ENCODE peak calls at places on chromosomes 16 and 17, in four cellular contexts. One of them, this sample, is unnamed.
A peak's percentile ranks its signal among the peaks of the same experiment; 100 is the strongest.

GRCh38 chr16:8887952-8888560 is 5.9 kb downstream of the LITAFD start:
- DNase-seq in endothelial cell of umbilical vein: no peak
- DNase-seq in Karpas-422: no peak
- DNase-seq in GM23248: peak; percentile 93
- DNase-seq in this sample: no peak

GRCh38 chr17:74116087-74116717 is 87.3 kb upstream of the RPL38 start:
- DNase-seq in GM23248: peak; percentile 33
- DNase-seq in Karpas-422: no peak
- DNase-seq in endothelial cell of umbilical vein: no peak
- DNase-seq in this sample: peak; percentile 15

GRCh38 chr17:34652001-34652400 is 72.6 kb downstream of the TMEM132E start:
- DNase-seq in endothelial cell of umbilical vein: no peak
- DNase-seq in GM23248: no peak
- DNase-seq in Karpas-422: no peak
- DNase-seq in this sample: no peak

GRCh38 chr17:48492401-48493298 is 38.2 kb downstream of the HOXB1 start:
- DNase-seq in Karpas-422: peak; percentile 54
- DNase-seq in GM23248: peak; percentile 86
- DNase-seq in endothelial cell of umbilical vein: peak; percentile 62
- DNase-seq in this sample: peak; percentile 56

GRCh38 chr16:23374721-23375120 is 72.6 kb downstream of the SCNN1B start:
- DNase-seq in GM23248: no peak
- DNase-seq in Karpas-422: no peak
- DNase-seq in endothelial cell of umbilical vein: no peak
- DNase-seq in this sample: peak; percentile 54

GRCh38 chr17:38710985-38711384 is 5.9 kb downstream of the MLLT6 start:
- DNase-seq in Karpas-422: no peak
- DNase-seq in GM23248: no peak
- DNase-seq in endothelial cell of umbilical vein: no peak
- DNase-seq in this sample: no peak

GRCh38 chr17:63542942-63543821 is 7.1 kb upstream of the DCAF7 start:
- DNase-seq in Karpas-422: no peak
- DNase-seq in GM23248: no peak
- DNase-seq in endothelial cell of umbilical vein: no peak
- DNase-seq in this sample: no peak

GRCh38 chr16:50844840-50845239 is 103.0 kb downstream of the CYLD start:
- DNase-seq in Karpas-422: no peak
- DNase-seq in endothelial cell of umbilical vein: no peak
- DNase-seq in GM23248: no peak
- DNase-seq in this sample: no peak

GRCh38 chr17:43468746-43469544 is 14.8 kb upstream of the DHX8 start:
- DNase-seq in endothelial cell of umbilical vein: no peak
- DNase-seq in GM23248: peak; percentile 98
- DNase-seq in Karpas-422: peak; percentile 37
- DNase-seq in this sample: peak; percentile 100

GRCh38 chr16:77723108-77723514 is 797 bp downstream of the NUDT7 start:
- DNase-seq in GM23248: peak; percentile 71
- DNase-seq in endothelial cell of umbilical vein: peak; percentile 43
- DNase-seq in Karpas-422: peak; percentile 75
- DNase-seq in this sample: peak; percentile 14

GRCh38 chr17:31386542-31387075 is 4.9 kb upstream of the RAB11FIP4 start:
- DNase-seq in Karpas-422: no peak
- DNase-seq in GM23248: no peak
- DNase-seq in endothelial cell of umbilical vein: no peak
- DNase-seq in this sample: no peak

GRCh38 chr17:34645636-34646035 is 66.3 kb downstream of the TMEM132E start:
- DNase-seq in endothelial cell of umbilical vein: no peak
- DNase-seq in Karpas-422: no peak
- DNase-seq in GM23248: no peak
- DNase-seq in this sample: no peak

GRCh38 chr16:55055262-55055661 is 124.6 kb downstream of the IRX5 start:
- DNase-seq in endothelial cell of umbilical vein: no peak
- DNase-seq in Karpas-422: no peak
- DNase-seq in GM23248: no peak
- DNase-seq in this sample: no peak

DNA sequence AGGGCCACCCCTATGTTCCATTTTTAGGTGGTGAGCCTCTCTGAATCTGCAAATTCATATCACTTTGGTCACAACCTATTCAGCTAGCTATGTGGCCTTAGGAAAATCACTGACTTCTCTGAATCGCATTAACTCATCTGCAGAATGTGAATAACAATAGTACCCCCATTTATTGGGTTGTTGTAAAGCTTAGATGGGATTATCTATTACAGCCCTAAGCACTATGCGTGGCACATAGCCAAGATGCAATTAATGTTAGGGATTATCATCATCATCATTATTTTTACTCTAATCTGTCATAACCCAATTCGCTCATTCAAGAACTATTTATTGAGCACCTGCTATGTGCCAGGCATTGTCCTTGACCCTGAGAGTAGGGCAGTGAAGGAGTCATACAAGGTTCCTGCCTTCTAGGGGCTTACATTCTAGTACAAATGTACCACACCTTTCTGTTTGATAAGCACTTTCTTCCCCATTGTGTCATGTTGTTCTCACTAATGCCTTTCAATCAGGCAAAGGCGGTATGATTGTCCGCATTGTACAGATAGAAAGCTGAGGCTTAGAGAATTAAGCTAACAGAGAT is 38.5 kb downstream of the CHD9 start:
- DNase-seq in endothelial cell of umbilical vein: no peak
- DNase-seq in Karpas-422: no peak
- DNase-seq in GM23248: no peak
- DNase-seq in this sample: no peak
- H2AFZ ChIP-seq in endothelial cell of umbilical vein: no peak overlapping the region
- H2AFZ ChIP-seq in Karpas-422: no peak overlapping the region
- H2AFZ ChIP-seq in GM23248: no peak overlapping the region
- H2AFZ ChIP-seq in this sample: no peak overlapping the region

GRCh38 chr17:40518401-40519088 is 17.1 kb upstream of the TNS4 start:
- DNase-seq in endothelial cell of umbilical vein: no peak
- DNase-seq in Karpas-422: no peak
- DNase-seq in GM23248: peak; percentile 52
- DNase-seq in this sample: peak; percentile 89
- H3K4me1 ChIP-seq in endothelial cell of umbilical vein: peaks cover 7% of the 10 kb centered on the region
- H3K4me1 ChIP-seq in Karpas-422: no peaks in the 10 kb centered on the region
- H3K4me1 ChIP-seq in GM23248: peaks cover 43% of the 10 kb centered on the region
- H3K4me1 ChIP-seq in this sample: peaks cover 70% of the 10 kb centered on the region

DNA sequence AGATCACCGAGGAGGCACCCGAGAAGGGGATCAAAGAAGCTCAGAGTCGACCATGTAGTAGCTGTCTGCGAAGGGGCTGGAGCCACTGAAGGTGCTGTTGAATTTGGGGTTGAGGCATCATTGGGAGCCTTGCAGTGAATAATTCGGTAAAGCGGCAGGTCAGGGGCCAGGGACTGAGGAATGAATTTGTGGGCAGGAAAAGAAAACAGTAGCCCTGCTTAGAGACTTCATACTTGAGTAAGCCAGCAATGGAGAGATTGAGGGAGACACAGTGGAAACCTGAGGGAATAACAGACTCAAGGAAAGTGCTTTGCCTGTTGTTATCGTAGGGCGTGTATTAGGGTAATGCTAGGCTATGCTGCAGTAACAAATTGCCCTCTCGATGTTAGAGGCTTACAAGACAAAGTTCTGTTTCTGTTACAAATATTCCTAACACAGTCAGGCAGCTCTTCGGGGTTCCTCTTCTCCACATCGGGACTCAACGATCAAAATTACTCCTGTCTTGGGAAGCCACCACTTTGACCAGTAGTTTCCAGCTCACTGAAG is 13.4 kb upstream of the HERPUD1 start:
- DNase-seq in GM23248: no peak
- DNase-seq in Karpas-422: no peak
- DNase-seq in endothelial cell of umbilical vein: no peak
- DNase-seq in this sample: no peak
- H2AFZ ChIP-seq in GM23248: no peak overlapping the region
- H2AFZ ChIP-seq in Karpas-422: no peak overlapping the region
- H2AFZ ChIP-seq in endothelial cell of umbilical vein: no peak overlapping the region
- H2AFZ ChIP-seq in this sample: no peak overlapping the region

DNA sequence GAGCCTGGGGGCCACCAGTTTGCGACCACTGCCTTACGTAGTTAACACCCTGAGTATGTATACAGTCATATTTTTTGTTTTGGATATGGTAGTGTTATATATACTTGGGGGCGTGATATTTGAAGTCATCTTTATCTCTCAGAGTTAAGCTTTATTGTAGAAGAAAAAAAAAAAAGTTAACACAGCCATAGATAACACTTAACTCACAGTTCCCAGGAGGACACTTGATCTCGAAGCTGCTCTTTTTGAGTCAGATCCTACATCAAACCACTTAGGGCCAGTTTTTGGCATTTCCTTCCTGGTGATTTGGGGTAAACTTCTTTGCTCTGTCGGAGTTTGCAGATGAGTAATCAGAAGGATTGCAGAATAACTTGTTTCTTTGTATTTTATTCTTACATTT is 5.8 kb downstream of the ITPRIPL2 start:
- DNase-seq in endothelial cell of umbilical vein: peak; percentile 42
- DNase-seq in GM23248: peak; percentile 94
- DNase-seq in Karpas-422: no peak
- DNase-seq in this sample: peak; percentile 81
- H3K4me1 ChIP-seq in endothelial cell of umbilical vein: peaks cover 49% of the 10 kb centered on the region
- H3K4me1 ChIP-seq in GM23248: peaks cover 47% of the 10 kb centered on the region
- H3K4me1 ChIP-seq in Karpas-422: no peaks in the 10 kb centered on the region
- H3K4me1 ChIP-seq in this sample: peaks cover 66% of the 10 kb centered on the region

DNA sequence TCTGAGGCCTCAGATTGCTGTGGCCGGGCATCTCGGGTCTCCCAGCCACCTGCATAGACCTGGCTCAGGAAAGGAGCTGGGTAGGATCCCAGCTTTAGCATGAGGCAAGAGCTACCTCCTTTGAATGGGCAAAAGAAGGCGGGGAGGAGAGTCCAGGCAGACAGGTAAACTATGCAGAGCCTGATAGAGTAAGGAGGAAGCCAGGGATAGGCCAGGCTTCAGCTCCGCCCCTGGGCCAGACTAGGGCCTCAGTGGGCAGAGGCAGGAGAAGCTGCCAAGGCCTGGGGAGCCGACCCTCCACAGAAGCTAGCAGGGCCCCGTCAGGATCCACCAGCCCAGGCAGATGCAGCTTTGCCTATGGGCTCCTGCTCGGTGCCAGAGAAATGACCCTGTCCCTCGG is 22.6 kb upstream of the UBE2G1 start:
- DNase-seq in endothelial cell of umbilical vein: no peak
- DNase-seq in GM23248: no peak
- DNase-seq in Karpas-422: no peak
- DNase-seq in this sample: peak; percentile 23
- H2AFZ ChIP-seq in endothelial cell of umbilical vein: no peak overlapping the region
- H2AFZ ChIP-seq in GM23248: no peak overlapping the region
- H2AFZ ChIP-seq in Karpas-422: no peak overlapping the region
- H2AFZ ChIP-seq in this sample: peak overlapping the region; percentile 86

DNA sequence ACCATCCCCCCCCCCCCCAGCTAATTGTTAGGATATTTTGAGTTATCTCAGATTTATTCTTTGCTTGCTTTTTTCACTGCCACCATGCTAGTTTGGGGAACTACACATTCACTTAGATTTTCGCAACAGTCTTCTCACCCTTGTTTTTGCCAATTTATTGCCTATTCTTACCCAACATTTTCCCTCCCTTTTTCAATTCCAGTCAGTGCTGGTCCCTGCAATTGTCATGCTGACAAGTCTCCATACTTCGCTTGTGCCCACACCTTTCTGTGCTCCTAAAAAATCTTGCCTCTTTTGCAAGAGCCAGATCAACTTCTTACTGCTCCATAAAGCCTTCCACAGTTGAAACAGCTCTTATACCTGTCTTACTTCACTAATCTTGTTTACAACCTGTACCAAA is 16.3 kb downstream of the TNRC6A start:
- DNase-seq in Karpas-422: no peak
- DNase-seq in GM23248: no peak
- DNase-seq in endothelial cell of umbilical vein: no peak
- DNase-seq in this sample: no peak
- H3K4me1 ChIP-seq in Karpas-422: peaks cover 23% of the 10 kb centered on the region
- H3K4me1 ChIP-seq in GM23248: peaks cover 16% of the 10 kb centered on the region
- H3K4me1 ChIP-seq in endothelial cell of umbilical vein: peaks cover 40% of the 10 kb centered on the region
- H3K4me1 ChIP-seq in this sample: peaks cover 20% of the 10 kb centered on the region

DNA sequence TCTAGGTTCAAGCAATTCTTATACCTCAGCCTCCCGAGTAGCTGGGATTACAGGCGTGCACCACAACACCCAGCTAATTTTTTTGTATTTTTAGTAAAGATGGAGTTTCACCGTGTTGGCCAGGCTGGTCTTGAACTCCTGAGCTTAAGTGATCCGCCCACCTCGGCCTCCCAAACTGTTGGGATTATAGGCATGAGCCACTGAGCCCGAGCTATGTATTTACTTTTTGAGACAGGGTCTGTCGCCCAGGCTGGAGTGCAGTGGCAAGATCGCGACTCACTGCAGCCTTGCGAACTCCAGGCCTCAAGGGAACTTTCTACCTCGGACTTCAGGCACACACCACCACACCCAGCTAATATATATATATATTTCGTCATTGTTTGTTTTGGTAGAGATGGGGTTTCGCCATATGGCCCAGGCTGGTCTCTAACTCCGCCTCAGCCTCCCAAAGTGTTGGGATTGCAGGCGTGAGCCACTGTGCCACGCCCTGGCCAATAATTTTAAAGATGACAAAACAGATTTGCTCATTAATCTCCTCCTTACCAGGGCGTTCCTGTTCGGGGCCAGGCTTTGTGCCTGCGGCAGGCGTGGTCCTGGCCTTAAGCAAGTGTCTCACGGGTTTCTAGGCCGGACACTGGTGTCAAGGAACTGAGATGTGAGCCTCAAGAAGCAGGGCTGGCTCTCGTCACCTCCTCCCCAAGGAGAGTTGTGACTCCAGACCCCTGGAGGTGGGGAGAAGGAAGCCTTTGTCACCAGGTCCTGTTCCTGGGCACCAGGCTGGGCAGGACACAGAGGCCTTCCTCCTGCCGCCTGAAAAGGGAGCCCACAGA is 4.3 kb upstream of the NPW start:
- DNase-seq in Karpas-422: no peak
- DNase-seq in GM23248: no peak
- DNase-seq in endothelial cell of umbilical vein: no peak
- DNase-seq in this sample: peak; percentile 76
- H2AFZ ChIP-seq in Karpas-422: no peak overlapping the region
- H2AFZ ChIP-seq in GM23248: no peak overlapping the region
- H2AFZ ChIP-seq in endothelial cell of umbilical vein: no peak overlapping the region
- H2AFZ ChIP-seq in this sample: peak overlapping the region; percentile 33

GRCh38 chr17:57096472-57097198 is 11.6 kb downstream of the AKAP1 start:
- DNase-seq in Karpas-422: no peak
- DNase-seq in endothelial cell of umbilical vein: no peak
- DNase-seq in GM23248: no peak
- DNase-seq in this sample: no peak
- H3K4me1 ChIP-seq in Karpas-422: peaks cover 34% of the 10 kb centered on the region
- H3K4me1 ChIP-seq in endothelial cell of umbilical vein: no peaks in the 10 kb centered on the region
- H3K4me1 ChIP-seq in GM23248: no peaks in the 10 kb centered on the region
- H3K4me1 ChIP-seq in this sample: peaks cover 8% of the 10 kb centered on the region

GRCh38 chr16:14629612-14629918 is 495 bp downstream of the PARN start:
- DNase-seq in Karpas-422: peak; percentile 62
- DNase-seq in GM23248: peak; percentile 50
- DNase-seq in endothelial cell of umbilical vein: peak; percentile 25
- DNase-seq in this sample: peak; percentile 11
- H2AFZ ChIP-seq in Karpas-422: no peak overlapping the region
- H2AFZ ChIP-seq in GM23248: peak overlapping the region; percentile 76
- H2AFZ ChIP-seq in endothelial cell of umbilical vein: peak overlapping the region; percentile 7
- H2AFZ ChIP-seq in this sample: peak overlapping the region; percentile 72